ENCODE peak calls at places on chromosome 9, in four cellular contexts. One of them, this sample, is unnamed.

GRCh38 chr9:77014597-77015263 is 4.7 kb upstream of the FOXB2 start:
- DNase-seq in H1: peak; percentile 74
- DNase-seq in K562: no peak
- DNase-seq in HepG2: no peak
- DNase-seq in this sample: no peak

GRCh38 chr9:97773723-97774122 is 76.6 kb upstream of the XPA start:
- DNase-seq in H1: no peak
- DNase-seq in K562: no peak
- DNase-seq in HepG2: no peak
- DNase-seq in this sample: no peak

GRCh38 chr9:33415152-33416038 is 13.0 kb upstream of the AQP7 start:
- DNase-seq in H1: peak; percentile 93
- DNase-seq in K562: peak; percentile 76
- DNase-seq in HepG2: peak; percentile 99
- DNase-seq in this sample: peak; percentile 3

GRCh38 chr9:13568446-13568845 is 289.0 kb upstream of the MPDZ start:
- DNase-seq in H1: no peak
- DNase-seq in K562: no peak
- DNase-seq in HepG2: no peak
- DNase-seq in this sample: no peak

GRCh38 chr9:136551401-136552116 is 5.7 kb upstream of the NOTCH1 start:
- DNase-seq in H1: peak; percentile 74
- DNase-seq in K562: peak; percentile 78
- DNase-seq in HepG2: no peak
- DNase-seq in this sample: no peak

GRCh38 chr9:73239868-73240267 is 88.2 kb downstream of the ANXA1 start:
- DNase-seq in H1: no peak
- DNase-seq in K562: no peak
- DNase-seq in HepG2: no peak
- DNase-seq in this sample: no peak

GRCh38 chr9:92633879-92634278 is 36.1 kb downstream of the IPPK start:
- DNase-seq in H1: no peak
- DNase-seq in K562: no peak
- DNase-seq in HepG2: no peak
- DNase-seq in this sample: no peak

GRCh38 chr9:72769546-72769945 is 183.3 kb downstream of the ALDH1A1 start:
- DNase-seq in H1: no peak
- DNase-seq in K562: no peak
- DNase-seq in HepG2: no peak
- DNase-seq in this sample: no peak

GRCh38 chr9:130929571-130930022 is 9.4 kb downstream of the FIBCD1 start:
- DNase-seq in H1: no peak
- DNase-seq in K562: peak; percentile 65
- DNase-seq in HepG2: no peak
- DNase-seq in this sample: no peak

GRCh38 chr9:127538849-127539258 is 73.2 kb upstream of the STXBP1 start:
- DNase-seq in H1: no peak
- DNase-seq in K562: no peak
- DNase-seq in HepG2: no peak
- DNase-seq in this sample: no peak

GRCh38 chr9:5626727-5627634 is 1.9 kb upstream of the RIC1 start:
- DNase-seq in H1: no peak
- DNase-seq in K562: peak; percentile 10
- DNase-seq in HepG2: no peak
- DNase-seq in this sample: peak; percentile 94

GRCh38 chr9:99101812-99102211 is 3.1 kb upstream of the TGFBR1 start:
- DNase-seq in H1: no peak
- DNase-seq in K562: no peak
- DNase-seq in HepG2: no peak
- DNase-seq in this sample: no peak

GRCh38 chr9:124452326-124452725 is 2.1 kb downstream of the ADGRD2 start:
- DNase-seq in H1: no peak
- DNase-seq in K562: peak; percentile 33
- DNase-seq in HepG2: no peak
- DNase-seq in this sample: no peak

GRCh38 chr9:91840469-91840868 is 109.6 kb downstream of the ROR2 start:
- DNase-seq in H1: no peak
- DNase-seq in K562: no peak
- DNase-seq in HepG2: no peak
- DNase-seq in this sample: no peak

GRCh38 chr9:130707225-130707976 is 13.8 kb downstream of the EXOSC2 start:
- DNase-seq in H1: peak; percentile 73
- DNase-seq in K562: no peak
- DNase-seq in HepG2: peak; percentile 63
- DNase-seq in this sample: no peak

GRCh38 chr9:109453210-109453842 is 44.8 kb downstream of the PTPN3 start:
- DNase-seq in H1: no peak
- DNase-seq in K562: no peak
- DNase-seq in HepG2: no peak
- DNase-seq in this sample: no peak

GRCh38 chr9:101119206-101119819 is 90.8 kb downstream of the PLPPR1 start:
- DNase-seq in H1: peak; percentile 92
- DNase-seq in K562: peak; percentile 29
- DNase-seq in HepG2: peak; percentile 57
- DNase-seq in this sample: no peak

GRCh38 chr9:97553841-97554240 is 52.4 kb downstream of the TMOD1 start:
- DNase-seq in H1: no peak
- DNase-seq in K562: no peak
- DNase-seq in HepG2: no peak
- DNase-seq in this sample: no peak

GRCh38 chr9:128145536-128145935 is 3.7 kb upstream of the LCN2 start:
- DNase-seq in H1: no peak
- DNase-seq in K562: no peak
- DNase-seq in HepG2: no peak
- DNase-seq in this sample: no peak

GRCh38 chr9:135884328-135885035 is 22.9 kb downstream of the CAMSAP1 start:
- DNase-seq in H1: no peak
- DNase-seq in K562: no peak
- DNase-seq in HepG2: peak; percentile 30
- DNase-seq in this sample: no peak

GRCh38 chr9:111065414-111065813 is 27.1 kb upstream of the LPAR1 start:
- DNase-seq in H1: no peak
- DNase-seq in K562: no peak
- DNase-seq in HepG2: no peak
- DNase-seq in this sample: no peak

GRCh38 chr9:82421498-82421897 is 432.9 kb downstream of the SPATA31D1 start:
- DNase-seq in H1: no peak
- DNase-seq in K562: no peak
- DNase-seq in HepG2: no peak
- DNase-seq in this sample: no peak

GRCh38 chr9:137550958-137551655 is 572 bp upstream of the MRPL41 start:
- DNase-seq in H1: peak; percentile 92
- DNase-seq in K562: peak; percentile 90
- DNase-seq in HepG2: peak; percentile 80
- DNase-seq in this sample: no peak

GRCh38 chr9:32899181-32899580 is 102.2 kb downstream of the APTX start:
- DNase-seq in H1: no peak
- DNase-seq in K562: no peak
- DNase-seq in HepG2: no peak
- DNase-seq in this sample: no peak

GRCh38 chr9:26012797-26013594 is 334.8 kb upstream of the TUSC1 start:
- DNase-seq in H1: no peak
- DNase-seq in K562: no peak
- DNase-seq in HepG2: no peak
- DNase-seq in this sample: no peak

GRCh38 chr9:128026255-128027165 is 40.6 kb downstream of the NAIF1 start:
- DNase-seq in H1: no peak
- DNase-seq in K562: no peak
- DNase-seq in HepG2: no peak
- DNase-seq in this sample: peak; percentile 86

GRCh38 chr9:122346478-122347347 is 24.1 kb upstream of the PTGS1 start:
- DNase-seq in H1: peak; percentile 80
- DNase-seq in K562: no peak
- DNase-seq in HepG2: peak; percentile 7
- DNase-seq in this sample: no peak
- TF ChIP-seq BRCA1 in H1: no peak
- TF ChIP-seq BRCA1 in K562: no peak
- TF ChIP-seq BRCA1 in HepG2: no peak
- TF ChIP-seq BRCA1 in this sample: no peak

GRCh38 chr9:118318770-118319443 is 614.7 kb downstream of the TLR4 start:
- DNase-seq in H1: no peak
- DNase-seq in K562: no peak
- DNase-seq in HepG2: no peak
- DNase-seq in this sample: no peak
- TF ChIP-seq BRCA1 in H1: no peak
- TF ChIP-seq BRCA1 in K562: no peak
- TF ChIP-seq BRCA1 in HepG2: no peak
- TF ChIP-seq BRCA1 in this sample: no peak

DNA sequence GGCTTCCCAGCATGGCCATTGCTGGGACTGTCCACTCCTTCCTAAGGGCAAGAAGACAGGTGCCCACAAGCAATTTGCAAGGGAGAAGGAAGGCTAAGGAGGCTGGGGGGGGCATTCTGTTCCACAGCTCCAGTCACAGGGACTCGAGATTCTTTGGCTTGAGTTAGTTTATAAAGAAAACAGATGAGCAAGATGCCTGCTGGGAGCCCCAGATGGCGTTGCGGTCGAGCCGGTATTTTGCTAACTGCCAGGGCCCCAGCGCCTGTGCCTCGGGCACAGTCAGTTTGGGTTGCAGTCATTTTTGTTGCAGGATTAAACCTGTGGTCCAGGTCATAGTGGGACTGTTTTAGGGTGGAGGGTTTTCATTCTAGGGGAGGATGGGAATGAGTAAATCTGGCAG is 87.3 kb upstream of the FCN2 start:
- DNase-seq in H1: no peak
- DNase-seq in K562: no peak
- DNase-seq in HepG2: no peak
- DNase-seq in this sample: no peak
- TF ChIP-seq BRCA1 in H1: no peak
- TF ChIP-seq BRCA1 in K562: no peak
- TF ChIP-seq BRCA1 in HepG2: no peak
- TF ChIP-seq BRCA1 in this sample: no peak

DNA sequence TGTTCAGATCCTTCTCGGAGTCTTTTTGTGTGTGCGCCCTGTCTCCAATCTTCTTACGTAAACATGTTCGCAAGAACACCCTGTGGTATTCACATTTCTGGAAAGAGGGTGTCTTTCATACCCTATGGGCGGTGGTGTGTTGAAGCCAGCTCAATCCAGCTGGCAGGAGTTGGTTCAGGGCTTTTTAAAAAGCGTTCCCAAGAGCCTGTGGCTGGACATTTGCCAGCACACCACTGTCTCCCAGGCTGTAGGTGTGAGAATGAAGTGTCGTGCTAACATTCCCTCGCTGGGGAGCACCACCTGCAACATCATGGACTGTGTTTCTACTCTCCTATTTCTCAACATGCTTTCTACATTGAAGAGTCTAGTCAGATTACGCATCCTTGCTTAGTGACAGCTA is 51.7 kb downstream of the S1PR3 start:
- DNase-seq in H1: no peak
- DNase-seq in K562: no peak
- DNase-seq in HepG2: no peak
- DNase-seq in this sample: no peak
- TF ChIP-seq BRCA1 in H1: no peak
- TF ChIP-seq BRCA1 in K562: no peak
- TF ChIP-seq BRCA1 in HepG2: no peak
- TF ChIP-seq BRCA1 in this sample: no peak

DNA sequence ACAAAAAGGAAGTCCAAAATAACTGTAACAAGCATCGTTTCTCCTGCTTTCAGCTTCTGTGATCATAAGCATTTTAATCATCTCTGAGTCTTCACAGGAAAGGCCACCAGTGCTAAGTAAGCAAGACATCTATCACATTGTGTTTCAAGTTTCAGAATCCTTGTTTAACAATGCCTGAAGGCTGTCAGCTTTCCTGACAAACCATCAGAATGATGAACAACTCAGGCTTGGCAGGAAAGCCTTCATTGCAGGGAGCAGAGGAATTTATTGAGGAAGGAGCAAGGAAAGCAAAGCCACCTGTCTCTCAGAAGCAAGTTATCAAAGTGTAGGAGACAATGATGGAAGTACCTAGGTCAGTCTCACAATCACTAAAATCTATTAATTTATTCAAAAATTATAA is 143.5 kb upstream of the DAPK1 start:
- DNase-seq in H1: no peak
- DNase-seq in K562: no peak
- DNase-seq in HepG2: no peak
- DNase-seq in this sample: no peak
- TF ChIP-seq BRCA1 in H1: no peak
- TF ChIP-seq BRCA1 in K562: no peak
- TF ChIP-seq BRCA1 in HepG2: no peak
- TF ChIP-seq BRCA1 in this sample: no peak

GRCh38 chr9:10633785-10634184 is 21.0 kb upstream of the PTPRD start:
- DNase-seq in H1: no peak
- DNase-seq in K562: no peak
- DNase-seq in HepG2: no peak
- DNase-seq in this sample: no peak
- TF ChIP-seq BRCA1 in H1: no peak
- TF ChIP-seq BRCA1 in K562: no peak
- TF ChIP-seq BRCA1 in HepG2: no peak
- TF ChIP-seq BRCA1 in this sample: no peak

DNA sequence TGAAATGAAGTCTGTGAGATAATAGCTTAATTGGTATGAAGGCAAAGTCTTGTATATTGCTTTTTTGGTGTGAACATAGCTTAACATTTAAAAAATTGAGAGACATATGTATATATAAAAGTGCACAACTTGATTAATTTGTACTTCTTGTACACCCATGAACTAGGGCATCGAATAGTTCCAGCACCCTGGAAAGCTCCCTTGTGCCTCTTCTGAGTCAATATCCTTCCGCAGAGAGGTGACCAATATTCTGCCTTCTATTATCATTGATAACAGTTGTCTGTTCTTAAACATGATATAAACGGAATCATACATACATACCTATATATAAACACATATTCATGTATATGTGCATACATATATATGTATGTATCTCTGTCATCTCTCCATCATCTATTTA is 185.4 kb downstream of the PHF2 start:
- DNase-seq in H1: no peak
- DNase-seq in K562: no peak
- DNase-seq in HepG2: no peak
- DNase-seq in this sample: no peak
- TF ChIP-seq BRCA1 in H1: no peak
- TF ChIP-seq BRCA1 in K562: no peak
- TF ChIP-seq BRCA1 in HepG2: no peak
- TF ChIP-seq BRCA1 in this sample: no peak

DNA sequence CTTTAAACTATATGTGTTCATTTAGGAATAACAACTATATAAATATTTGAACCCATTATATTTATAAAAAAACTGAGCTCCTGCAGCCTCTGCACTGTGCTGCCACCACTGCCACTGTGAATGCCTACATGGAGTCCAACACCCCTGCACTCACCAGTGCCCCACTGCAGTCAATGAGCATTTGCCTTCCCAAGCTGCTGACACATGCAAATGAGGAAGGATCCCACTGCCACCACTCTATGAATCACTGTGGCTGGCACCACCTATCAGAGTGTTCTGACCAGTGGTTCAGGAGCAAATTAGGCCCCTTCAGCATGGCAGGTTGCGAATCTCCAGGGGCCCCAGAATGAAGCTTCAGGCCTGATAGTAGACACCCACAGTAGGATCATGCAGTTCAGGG is 9.1 kb downstream of the IFNA5 start:
- DNase-seq in H1: no peak
- DNase-seq in K562: no peak
- DNase-seq in HepG2: no peak
- DNase-seq in this sample: no peak
- TF ChIP-seq BRCA1 in H1: no peak
- TF ChIP-seq BRCA1 in K562: no peak
- TF ChIP-seq BRCA1 in HepG2: no peak
- TF ChIP-seq BRCA1 in this sample: no peak